ENCODE peak calls at places on chromosomes 6 and 20, in seven cellular contexts. One of them, this sample, is unnamed.

GRCh38 chr6:139743629-139744028 is 369.2 kb upstream of the CITED2 start:
- DNase-seq in A549: peak
- DNase-seq in right lobe of liver: no peak
- DNase-seq in body of pancreas: no peak
- DNase-seq in breast epithelium: no peak
- DNase-seq in transverse colon: no peak
- DNase-seq in HCT116: peak
- DNase-seq in this sample: no peak

GRCh38 chr20:38190936-38191371 is 25.9 kb upstream of the TGM2 start:
- DNase-seq in A549: no peak
- DNase-seq in right lobe of liver: no peak
- DNase-seq in body of pancreas: no peak
- DNase-seq in breast epithelium: no peak
- DNase-seq in transverse colon: no peak
- DNase-seq in HCT116: no peak
- DNase-seq in this sample: no peak

GRCh38 chr6:43308101-43308989 is at the start of gene CRIP3:
- DNase-seq in A549: peak
- DNase-seq in right lobe of liver: peak
- DNase-seq in body of pancreas: peak
- DNase-seq in breast epithelium: peak
- DNase-seq in transverse colon: peak
- DNase-seq in HCT116: no peak
- DNase-seq in this sample: peak

GRCh38 chr6:43086022-43086658 is 10.0 kb downstream of the PTK7 start:
- DNase-seq in A549: no peak
- DNase-seq in right lobe of liver: no peak
- DNase-seq in body of pancreas: no peak
- DNase-seq in breast epithelium: no peak
- DNase-seq in transverse colon: no peak
- DNase-seq in HCT116: no peak
- DNase-seq in this sample: no peak

GRCh38 chr20:8126190-8126589 is 5.9 kb upstream of the PLCB1 start:
- DNase-seq in A549: no peak
- DNase-seq in right lobe of liver: no peak
- DNase-seq in body of pancreas: no peak
- DNase-seq in breast epithelium: no peak
- DNase-seq in transverse colon: no peak
- DNase-seq in HCT116: no peak
- DNase-seq in this sample: no peak

GRCh38 chr20:667351-668034 is 8.1 kb downstream of the SCRT2 start:
- DNase-seq in A549: peak
- DNase-seq in right lobe of liver: no peak
- DNase-seq in body of pancreas: peak
- DNase-seq in breast epithelium: no peak
- DNase-seq in transverse colon: peak
- DNase-seq in HCT116: no peak
- DNase-seq in this sample: peak

GRCh38 chr6:95354551-95354950 is 222.8 kb upstream of the MANEA start:
- DNase-seq in A549: no peak
- DNase-seq in right lobe of liver: no peak
- DNase-seq in body of pancreas: no peak
- DNase-seq in breast epithelium: no peak
- DNase-seq in transverse colon: no peak
- DNase-seq in HCT116: no peak
- DNase-seq in this sample: no peak

GRCh38 chr20:44170796-44171410 is 16.1 kb downstream of the JPH2 start:
- DNase-seq in A549: no peak
- DNase-seq in right lobe of liver: no peak
- DNase-seq in body of pancreas: no peak
- DNase-seq in breast epithelium: no peak
- DNase-seq in transverse colon: no peak
- DNase-seq in HCT116: no peak
- DNase-seq in this sample: no peak

GRCh38 chr6:35731736-35732532 is 4.9 kb upstream of the ARMC12 start:
- DNase-seq in A549: peak
- DNase-seq in right lobe of liver: peak
- DNase-seq in body of pancreas: peak
- DNase-seq in breast epithelium: peak
- DNase-seq in transverse colon: peak
- DNase-seq in HCT116: no peak
- DNase-seq in this sample: peak
- TF ChIP-seq POLR2A in A549: peak
- TF ChIP-seq POLR2A in right lobe of liver: peak
- TF ChIP-seq POLR2A in body of pancreas: peak
- TF ChIP-seq POLR2A in breast epithelium: no peak
- TF ChIP-seq POLR2A in transverse colon: peak
- TF ChIP-seq POLR2A in HCT116: no peak
- TF ChIP-seq POLR2A in this sample: peak

DNA sequence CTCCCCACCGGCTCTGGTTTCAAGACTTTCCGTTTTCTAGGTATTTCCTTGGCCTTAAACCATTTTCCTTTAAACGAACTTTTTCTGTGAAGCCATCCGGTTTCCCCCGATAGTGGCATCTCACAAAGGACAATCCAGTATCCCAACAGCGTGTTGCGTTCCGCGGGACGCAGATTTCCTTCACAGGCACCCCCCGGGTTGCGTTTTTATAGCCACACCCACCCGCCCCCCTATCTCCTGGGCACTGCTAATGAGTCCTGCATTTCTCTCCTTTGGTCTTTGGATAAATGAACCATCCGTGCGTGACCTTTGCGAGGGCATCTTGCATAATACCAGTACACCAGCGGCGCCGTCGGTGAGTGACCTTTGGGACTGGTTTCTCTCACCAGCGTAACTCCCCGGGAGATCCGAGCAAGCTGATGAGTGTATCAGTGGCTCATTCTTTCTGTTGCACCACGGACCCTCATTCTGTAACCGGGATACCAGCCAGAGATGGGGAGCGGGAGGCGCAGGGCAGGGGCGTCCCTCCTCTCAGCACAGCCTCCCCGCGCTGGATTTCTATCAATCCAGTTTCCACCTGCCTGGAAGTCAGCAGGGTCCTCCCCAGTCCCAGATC is 581 bp upstream of the NQO2 start:
- DNase-seq in A549: no peak
- DNase-seq in right lobe of liver: peak
- DNase-seq in body of pancreas: no peak
- DNase-seq in breast epithelium: peak
- DNase-seq in transverse colon: peak
- DNase-seq in HCT116: no peak
- DNase-seq in this sample: peak
- TF ChIP-seq POLR2A in A549: peak
- TF ChIP-seq POLR2A in right lobe of liver: no peak
- TF ChIP-seq POLR2A in body of pancreas: no peak
- TF ChIP-seq POLR2A in breast epithelium: no peak
- TF ChIP-seq POLR2A in transverse colon: no peak
- TF ChIP-seq POLR2A in HCT116: no peak
- TF ChIP-seq POLR2A in this sample: no peak

GRCh38 chr20:1803216-1804128 is 91.7 kb upstream of the SIRPA start:
- DNase-seq in A549: no peak
- DNase-seq in right lobe of liver: peak
- DNase-seq in body of pancreas: peak
- DNase-seq in breast epithelium: no peak
- DNase-seq in transverse colon: peak
- DNase-seq in HCT116: no peak
- DNase-seq in this sample: no peak
- TF ChIP-seq POLR2A in A549: no peak
- TF ChIP-seq POLR2A in right lobe of liver: peak
- TF ChIP-seq POLR2A in body of pancreas: no peak
- TF ChIP-seq POLR2A in breast epithelium: no peak
- TF ChIP-seq POLR2A in transverse colon: peak
- TF ChIP-seq POLR2A in HCT116: no peak
- TF ChIP-seq POLR2A in this sample: no peak

DNA sequence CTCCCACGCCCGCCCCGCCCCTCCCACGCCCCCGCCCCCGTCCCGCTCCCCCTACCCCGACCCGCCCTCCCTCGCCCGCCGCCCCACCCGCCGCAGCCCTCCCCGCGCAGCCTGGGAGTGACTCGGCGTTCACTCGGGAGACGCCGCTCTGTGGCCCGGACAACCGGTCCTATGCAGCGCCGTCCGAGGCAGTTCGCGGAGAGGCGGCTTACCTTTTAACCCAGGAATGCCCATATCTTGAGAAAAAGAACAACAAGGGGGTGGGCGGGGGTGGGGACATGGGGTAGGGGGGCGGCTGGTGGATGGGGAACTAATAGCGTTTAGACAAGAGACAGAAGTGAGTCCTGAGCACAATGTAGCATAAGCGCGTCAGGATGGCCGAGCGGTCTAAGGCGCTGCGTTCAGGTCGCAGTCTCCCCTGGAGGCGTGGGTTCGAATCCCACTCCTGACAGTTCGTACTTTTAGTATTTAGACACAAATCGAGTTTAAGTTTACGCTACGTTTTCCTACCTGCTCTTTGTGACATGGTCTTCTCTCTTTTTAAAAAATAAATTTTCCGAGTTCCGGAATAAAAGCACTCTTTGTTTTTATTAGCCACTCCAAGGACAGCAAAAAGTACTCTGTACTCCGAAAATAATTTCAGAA is 17.2 kb upstream of the HMGN4 start:
- DNase-seq in A549: peak
- DNase-seq in right lobe of liver: peak
- DNase-seq in body of pancreas: peak
- DNase-seq in breast epithelium: peak
- DNase-seq in transverse colon: peak
- DNase-seq in HCT116: peak
- DNase-seq in this sample: peak
- TF ChIP-seq POLR2A in A549: peak
- TF ChIP-seq POLR2A in right lobe of liver: no peak
- TF ChIP-seq POLR2A in body of pancreas: no peak
- TF ChIP-seq POLR2A in breast epithelium: no peak
- TF ChIP-seq POLR2A in transverse colon: peak
- TF ChIP-seq POLR2A in HCT116: no peak
- TF ChIP-seq POLR2A in this sample: no peak

DNA sequence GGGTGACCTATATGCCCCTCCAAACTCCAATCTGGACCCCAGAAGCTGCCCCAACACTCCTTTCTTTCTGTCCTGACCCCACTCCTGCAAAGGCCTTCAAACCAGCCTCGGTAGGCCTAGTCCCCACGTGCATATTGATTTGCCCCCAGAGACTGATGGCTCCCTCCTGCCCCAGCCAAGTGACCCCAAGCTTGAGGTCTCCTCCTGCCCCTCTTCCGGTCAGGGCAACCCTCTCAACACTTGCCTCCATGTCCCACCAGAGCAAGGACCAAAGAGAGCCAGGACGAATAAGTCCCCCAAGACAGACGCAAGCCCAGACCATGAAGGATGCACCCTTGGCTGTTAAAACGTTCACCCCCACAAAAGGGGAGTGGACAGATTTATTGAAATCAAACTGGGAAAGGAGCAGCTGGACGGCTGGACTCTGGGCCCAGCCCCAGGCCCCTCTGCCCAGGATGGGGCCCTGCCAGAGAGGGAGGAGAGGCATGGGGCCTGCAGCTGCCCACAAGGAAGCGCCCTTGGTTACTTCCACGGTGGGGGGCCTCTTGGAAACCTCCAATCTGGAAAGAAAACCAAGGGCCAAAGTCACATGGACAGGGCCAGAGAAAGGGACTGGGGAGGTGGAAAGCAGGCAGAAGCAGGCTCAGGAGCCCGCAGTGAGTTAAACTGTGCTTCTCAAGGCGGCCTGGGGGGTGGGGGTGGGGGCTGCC is 2.4 kb upstream of the SPEF1 start:
- DNase-seq in A549: no peak
- DNase-seq in right lobe of liver: no peak
- DNase-seq in body of pancreas: no peak
- DNase-seq in breast epithelium: no peak
- DNase-seq in transverse colon: no peak
- DNase-seq in HCT116: no peak
- DNase-seq in this sample: no peak
- TF ChIP-seq POLR2A in A549: no peak
- TF ChIP-seq POLR2A in right lobe of liver: no peak
- TF ChIP-seq POLR2A in body of pancreas: no peak
- TF ChIP-seq POLR2A in breast epithelium: no peak
- TF ChIP-seq POLR2A in transverse colon: no peak
- TF ChIP-seq POLR2A in HCT116: no peak
- TF ChIP-seq POLR2A in this sample: peak

GRCh38 chr20:18466894-18467678 is at the start of the genes DZANK1 and POLR3F:
- DNase-seq in A549: peak
- DNase-seq in right lobe of liver: peak
- DNase-seq in body of pancreas: peak
- DNase-seq in breast epithelium: peak
- DNase-seq in transverse colon: peak
- DNase-seq in HCT116: peak
- DNase-seq in this sample: peak

GRCh38 chr20:18465536-18466200 is 1.2 kb downstream of the DZANK1 start:
- DNase-seq in A549: peak
- DNase-seq in right lobe of liver: no peak
- DNase-seq in body of pancreas: no peak
- DNase-seq in breast epithelium: no peak
- DNase-seq in transverse colon: no peak
- DNase-seq in HCT116: no peak
- DNase-seq in this sample: no peak

DNA sequence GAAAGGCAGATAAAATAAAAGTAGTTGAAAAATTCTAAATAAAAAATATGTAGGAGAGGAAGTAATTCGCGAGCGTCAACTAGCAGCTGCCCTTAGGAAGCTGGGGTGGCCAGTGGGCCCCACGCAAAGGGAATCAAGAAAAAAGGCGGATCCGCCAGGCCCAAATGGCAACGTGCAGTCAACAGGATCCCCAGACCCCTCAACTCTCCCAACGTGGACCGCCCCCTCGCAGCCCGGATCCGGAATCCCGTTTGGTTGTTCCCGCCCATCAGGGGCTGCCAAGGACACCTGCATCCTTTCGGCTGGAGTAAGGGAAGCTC is 296 bp downstream of the DZANK1 start:
- DNase-seq in A549: peak
- DNase-seq in right lobe of liver: no peak
- DNase-seq in body of pancreas: no peak
- DNase-seq in breast epithelium: no peak
- DNase-seq in transverse colon: no peak
- DNase-seq in HCT116: no peak
- DNase-seq in this sample: no peak
- TF ChIP-seq POLR2A in A549: peak
- TF ChIP-seq POLR2A in right lobe of liver: no peak
- TF ChIP-seq POLR2A in body of pancreas: no peak
- TF ChIP-seq POLR2A in breast epithelium: no peak
- TF ChIP-seq POLR2A in transverse colon: no peak
- TF ChIP-seq POLR2A in HCT116: no peak
- TF ChIP-seq POLR2A in this sample: no peak

DNA sequence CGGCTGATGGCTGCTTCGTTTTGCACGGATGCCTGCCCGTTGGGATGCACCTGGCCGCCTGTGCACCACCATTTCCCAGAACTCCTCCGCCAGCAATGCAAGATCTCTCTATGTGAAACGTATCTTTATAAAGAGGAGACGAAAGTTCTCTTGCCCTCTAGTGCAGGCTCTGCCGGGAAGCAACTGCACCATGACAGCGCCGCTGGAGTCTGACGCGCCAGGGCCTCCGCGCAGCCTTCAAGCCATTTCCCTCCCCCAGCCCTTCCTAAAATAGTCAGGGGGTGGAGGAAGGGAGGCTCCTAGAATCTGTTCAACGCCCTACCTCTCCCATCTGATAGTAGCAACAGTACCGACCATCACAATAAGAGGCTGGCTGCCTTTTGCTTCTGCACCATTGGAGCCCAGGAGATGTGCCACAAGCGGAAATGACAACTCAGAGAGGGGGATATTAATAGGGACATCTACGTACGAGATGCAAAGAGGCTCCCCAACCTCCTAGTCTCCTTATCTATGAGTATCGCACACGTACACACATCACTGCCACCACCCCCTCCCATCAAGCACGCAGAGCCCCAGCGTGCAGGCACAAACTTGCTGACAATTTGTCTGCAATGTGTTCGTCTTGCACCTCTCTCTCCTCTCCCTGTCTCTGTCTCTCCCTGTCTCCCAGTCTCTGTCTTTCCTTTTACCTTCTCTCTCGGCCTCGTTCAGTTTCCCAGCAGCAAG is 1.1 kb downstream of the SYNE1 start:
- DNase-seq in A549: no peak
- DNase-seq in right lobe of liver: peak
- DNase-seq in body of pancreas: peak
- DNase-seq in breast epithelium: no peak
- DNase-seq in transverse colon: no peak
- DNase-seq in HCT116: no peak
- DNase-seq in this sample: no peak
- TF ChIP-seq POLR2A in A549: no peak
- TF ChIP-seq POLR2A in right lobe of liver: no peak
- TF ChIP-seq POLR2A in body of pancreas: no peak
- TF ChIP-seq POLR2A in breast epithelium: no peak
- TF ChIP-seq POLR2A in transverse colon: no peak
- TF ChIP-seq POLR2A in HCT116: no peak
- TF ChIP-seq POLR2A in this sample: no peak